ENCODE peak calls at places on chromosomes 2 and 18, in six cellular contexts. E is HCEC 1CT, A is cardiac muscle cell, P is HT-29, S is body of pancreas, U is Peyer's patch. O is an unnamed sample.

GRCh38 chr2:70651727-70652126 is 98.1 kb upstream of the TGFA start:
- DNase-seq in P (no peak), A (no peak), S (no peak), E (no peak), U (no peak), O (no peak)

GRCh38 chr2:240727913-240728312 is 36.2 kb downstream of the AQP12A start:
- DNase-seq in S (no peak), P (no peak), U (no peak), A (no peak), E (no peak), O (no peak)

GRCh38 chr2:10016802-10017258 is 26.5 kb upstream of the KLF11 start:
- DNase-seq in A (no peak), P (no peak), U (no peak), E (no peak), S (no peak), O (no peak)

GRCh38 chr2:240636563-240637115 is 11.4 kb downstream of the GPR35 start:
- DNase-seq in A (no peak), P (no peak), E (no peak), U (no peak), S (no peak), O (no peak)

GRCh38 chr2:26162963-26163362 is 9.9 kb upstream of the GAREM2 start:
- DNase-seq in P (no peak), U (peak; percentile 26), S (no peak), E (no peak), A (no peak), O (no peak)

GRCh38 chr18:32366586-32367538 is 103.8 kb downstream of the GAREM1 start:
- DNase-seq in P (peak; percentile 67), E (peak; percentile 52), U (no peak), S (peak; percentile 54), A (peak; percentile 72), O (no peak)

GRCh38 chr2:12923907-12924610 is 207.3 kb downstream of the TRIB2 start:
- DNase-seq in S (no peak), A (no peak), E (no peak), P (no peak), U (no peak), O (no peak)

GRCh38 chr2:238240761-238241711 is 1.2 kb upstream of the HES6 start:
- DNase-seq in A (peak; percentile 30), E (no peak), S (peak; percentile 92), P (peak; percentile 56), U (peak; percentile 70), O (peak; percentile 68)

GRCh38 chr2:108128226-108128786 is 111.5 kb upstream of the SULT1C3 start:
- DNase-seq in S (no peak), U (no peak), P (no peak), A (no peak), E (no peak), O (no peak)

GRCh38 chr2:58595714-58596113 is 354.6 kb upstream of the FANCL start:
- DNase-seq in U (no peak), S (no peak), E (no peak), P (no peak), A (no peak), O (no peak)

GRCh38 chr2:175003875-175004729 is 1.1 kb downstream of the CHN1 start:
- DNase-seq in E (no peak), U (no peak), S (no peak), P (no peak), A (no peak), O (peak; percentile 32)

GRCh38 chr2:114517580-114517979 is 75.1 kb downstream of the DPP10 start:
- DNase-seq in P (no peak), S (peak; percentile 25), U (no peak), E (no peak), A (no peak), O (no peak)

GRCh38 chr2:195514365-195514764 is 142.7 kb upstream of the SLC39A10 start:
- DNase-seq in S (no peak), P (no peak), E (no peak), U (no peak), A (no peak), O (no peak)

GRCh38 chr2:135948642-135949355 is 36.6 kb downstream of the DARS1 start:
- DNase-seq in U (no peak), E (peak; percentile 85), S (no peak), P (peak; percentile 76), A (peak; percentile 37), O (no peak)

GRCh38 chr2:218024336-218024735 is 21.5 kb upstream of the TNS1 start:
- DNase-seq in A (no peak), S (peak; percentile 1), P (no peak), U (peak; percentile 24), E (no peak), O (no peak)

GRCh38 chr2:107927034-107927534 is 59.2 kb upstream of the SLC5A7 start:
- DNase-seq in S (no peak), A (no peak), P (no peak), U (no peak), E (no peak), O (no peak)

GRCh38 chr2:63975437-63976124 is 43.6 kb downstream of the VPS54 start:
- DNase-seq in E (no peak), S (no peak), A (no peak), P (no peak), U (no peak), O (no peak)

GRCh38 chr2:18690342-18690741 is 101.0 kb upstream of the NT5C1B start:
- DNase-seq in E (no peak), S (no peak), U (no peak), A (no peak), P (no peak), O (no peak)

GRCh38 chr2:65435625-65436168 is 3.3 kb upstream of the SPRED2 start:
- DNase-seq in U (peak; percentile 83), E (peak; percentile 81), S (peak; percentile 87), A (peak; percentile 93), P (peak; percentile 74), O (peak; percentile 80)

GRCh38 chr2:36469267-36469561 is 113.6 kb downstream of the CRIM1 start:
- DNase-seq in U (no peak), S (no peak), A (no peak), P (no peak), E (no peak), O (no peak)

GRCh38 chr2:139209586-139209985 is 429.4 kb upstream of the NXPH2 start:
- DNase-seq in A (no peak), P (no peak), U (no peak), S (no peak), E (no peak), O (no peak)

GRCh38 chr2:67050621-67051020 is 346.5 kb upstream of the ETAA1 start:
- DNase-seq in U (no peak), S (no peak), E (no peak), A (peak; percentile 29), P (no peak), O (no peak)

GRCh38 chr2:106858810-106859209 is 27.2 kb downstream of the ST6GAL2 start:
- DNase-seq in A (no peak), S (no peak), E (no peak), U (no peak), P (no peak), O (no peak)

GRCh38 chr2:127197475-127198385 is 22.4 kb downstream of the CYP27C1 start:
- DNase-seq in A (peak; percentile 58), E (peak; percentile 31), U (peak; percentile 82), S (peak; percentile 64), P (peak; percentile 85), O (peak; percentile 22)

GRCh38 chr2:99706734-99707133 is 216.9 kb upstream of the REV1 start:
- DNase-seq in A (no peak), E (no peak), P (no peak), S (no peak), U (no peak), O (no peak)

GRCh38 chr2:174914894-174915760 is 90.1 kb downstream of the CHN1 start:
- DNase-seq in A (peak; percentile 70), U (no peak), P (no peak), S (peak; percentile 4), E (no peak), O (peak; percentile 68)

GRCh38 chr18:25350561-25351201 is 1.3 kb downstream of the ZNF521 start:
- DNase-seq in A (peak; percentile 65), P (no peak), S (no peak), U (peak; percentile 51), E (peak; percentile 36), O (peak; percentile 68)

GRCh38 chr2:225233234-225233633 is 166.3 kb upstream of the NYAP2 start:
- DNase-seq in U (no peak), E (no peak), S (no peak), A (no peak), P (no peak), O (no peak)

GRCh38 chr2:235573331-235574221 is 79.7 kb downstream of the AGAP1 start:
- DNase-seq in A (no peak), S (peak; percentile 38), P (no peak), U (no peak), E (no peak), O (no peak)

GRCh38 chr18:12011962-12012549 is 30.7 kb downstream of the IMPA2 start:
- DNase-seq in E (no peak), A (no peak), U (no peak), S (peak; percentile 73), P (no peak), O (no peak)

GRCh38 chr18:46497129-46497528 is 159.9 kb downstream of the LOXHD1 start:
- DNase-seq in P (peak; percentile 27), A (peak; percentile 39), U (no peak), S (no peak), E (no peak), O (no peak)

GRCh38 chr2:56013475-56013874 is 89.9 kb upstream of the EFEMP1 start:
- DNase-seq in U (no peak), P (no peak), A (no peak), E (no peak), S (no peak), O (no peak)

GRCh38 chr2:60989256-60989655 is 28.3 kb upstream of the PEX13 start:
- DNase-seq in E (no peak), U (no peak), S (no peak), P (peak; percentile 20), A (no peak), O (no peak)

GRCh38 chr2:216294305-216294704 is 78.0 kb downstream of the MARCHF4 start:
- DNase-seq in S (no peak), U (no peak), P (no peak), E (no peak), A (no peak), O (no peak)

GRCh38 chr2:166088634-166089033 is 39.2 kb downstream of the SCN1A start:
- DNase-seq in A (peak; percentile 92), E (peak; percentile 89), S (no peak), P (no peak), U (no peak), O (no peak)

GRCh38 chr18:59662008-59662701 is 35.1 kb downstream of the CCBE1 start:
- DNase-seq in E (peak; percentile 64), U (no peak), S (no peak), P (no peak), A (peak; percentile 46), O (no peak)